ENCODE peak calls at places on chromosomes 2 and 18, in five cellular contexts. P, J, B, A and I are unnamed samples.

GRCh38 chr2:58098254-58099096 is 51.9 kb downstream of the VRK2 start:
- DNase-seq in P (no peak), J (no peak), B (no peak), A (no peak), I (no peak)

GRCh38 chr2:215479536-215480240 is 43.8 kb upstream of the FN1 start:
- DNase-seq in P (no peak), J (no peak), B (no peak), A (no peak), I (no peak)

GRCh38 chr2:178482437-178482836 is 2.2 kb downstream of the PLEKHA3 start:
- DNase-seq in P (no peak), J (no peak), B (no peak), A (no peak), I (no peak)

GRCh38 chr2:50225021-50225928 is 806.7 kb downstream of the NRXN1 start:
- DNase-seq in P (no peak), J (no peak), B (no peak), A (no peak), I (no peak)

GRCh38 chr2:207394812-207395534 is 134.8 kb upstream of the CREB1 start:
- DNase-seq in P (no peak), J (no peak), B (no peak), A (no peak), I (no peak)

GRCh38 chr2:26299488-26300092 is 46.4 kb upstream of the SELENOI start:
- DNase-seq in P (no peak), J (peak; percentile 53), B (peak; percentile 30), A (peak; percentile 33), I (no peak)

GRCh38 chr2:55511508-55512124 is 7.9 kb upstream of the CFAP36 start:
- DNase-seq in P (no peak), J (no peak), B (no peak), A (no peak), I (no peak)

GRCh38 chr2:61658841-61659780 is 121.0 kb upstream of the XPO1 start:
- DNase-seq in P (peak; percentile 31), J (no peak), B (no peak), A (no peak), I (no peak)

GRCh38 chr18:47036298-47036874 is 965 bp upstream of the ELOA2 start:
- DNase-seq in P (no peak), J (no peak), B (no peak), A (no peak), I (no peak)

DNA sequence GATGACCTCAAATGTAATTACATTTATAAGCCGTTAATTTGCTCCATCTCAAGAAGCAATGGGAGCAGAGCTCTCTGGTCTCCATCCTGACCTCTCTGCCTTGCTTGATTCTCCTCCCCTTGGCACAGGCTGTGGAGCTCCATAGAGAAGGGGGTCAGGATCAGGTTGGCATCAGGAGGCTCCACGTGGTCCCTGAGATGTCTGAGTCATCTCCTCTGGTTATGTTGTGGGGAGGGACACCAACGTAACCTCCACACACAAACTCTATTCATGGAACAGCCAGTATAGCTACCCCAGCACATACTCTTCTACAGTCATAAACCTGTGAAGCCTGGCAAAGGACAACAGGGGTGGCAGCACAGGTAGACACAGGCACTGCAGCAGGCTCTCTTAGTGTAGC is 29.0 kb downstream of the TRABD2A start:
- DNase-seq in P (no peak), J (no peak), B (no peak), A (no peak), I (no peak)
- H3K9me3 ChIP-seq in P (no peaks in the 10 kb centered on the region), J (no peaks in the 10 kb centered on the region), B (no peaks in the 10 kb centered on the region), A (no peaks in the 10 kb centered on the region), I (no peaks in the 10 kb centered on the region)

DNA sequence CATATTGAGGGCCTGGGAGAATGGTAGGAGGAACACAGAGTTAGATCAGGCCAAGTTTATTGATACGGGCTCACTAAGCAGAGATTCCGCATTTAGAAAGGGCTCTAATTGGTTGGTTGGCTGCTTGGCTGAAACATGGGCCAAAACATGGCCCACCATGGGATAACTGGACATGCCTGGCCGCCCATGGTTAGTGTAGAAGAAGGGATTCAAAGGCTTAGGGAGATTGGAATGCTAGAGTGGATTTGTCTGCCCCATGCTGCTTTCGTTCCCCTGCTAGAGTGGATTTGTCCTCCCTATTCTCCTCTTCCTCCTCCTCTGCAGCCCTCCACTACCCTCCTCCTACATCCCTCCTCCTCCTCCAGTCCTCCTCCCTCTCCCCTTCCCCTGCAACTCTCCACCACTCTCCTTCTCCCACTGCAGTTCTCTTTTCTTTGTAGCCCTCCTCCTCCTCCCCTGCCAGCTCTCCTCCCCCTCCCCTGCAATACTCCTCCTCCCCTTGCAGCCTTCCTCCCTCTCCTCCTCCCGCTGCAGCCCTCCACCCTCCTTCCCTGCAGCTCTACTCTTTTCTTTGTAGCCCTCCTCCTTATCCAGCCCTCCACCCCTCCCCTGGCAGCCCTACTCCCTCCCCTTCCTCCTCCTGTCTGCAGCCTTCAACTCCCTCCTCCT is 17.2 kb downstream of the BOK start:
- DNase-seq in P (no peak), J (no peak), B (no peak), A (no peak), I (peak; percentile 30)
- TF ChIP-seq POLR2A in P (no peak), J (no peak), B (no peak), A (no peak), I (no peak)

DNA sequence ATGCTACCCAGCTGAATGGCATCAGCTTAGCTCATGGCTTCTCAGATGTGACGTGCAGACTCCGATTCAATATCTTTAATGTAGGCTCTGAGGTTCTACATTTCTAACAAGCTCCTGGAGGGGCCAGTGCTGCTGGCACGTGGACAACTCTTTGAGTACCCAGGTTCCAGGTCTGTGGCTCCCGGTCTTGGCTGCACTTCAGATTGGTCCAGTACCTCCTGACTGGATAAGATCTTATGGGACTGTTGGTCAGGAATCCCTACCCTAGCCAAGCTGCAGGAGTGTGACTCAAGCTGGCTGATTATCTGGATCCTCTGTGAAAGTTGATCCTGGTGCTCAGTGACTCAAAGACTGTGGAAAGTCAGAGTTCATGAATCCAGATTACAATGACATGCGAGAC is 222.1 kb downstream of the ANKRD30B start:
- DNase-seq in P (no peak), J (no peak), B (no peak), A (no peak), I (no peak)
- H3K9me3 ChIP-seq in P (no peaks in the 10 kb centered on the region), J (no peaks in the 10 kb centered on the region), B (no peaks in the 10 kb centered on the region), A (no peaks in the 10 kb centered on the region), I (no peaks in the 10 kb centered on the region)

GRCh38 chr2:204917089-204917701 is 371.9 kb downstream of the PARD3B start:
- DNase-seq in P (no peak), J (no peak), B (no peak), A (no peak), I (no peak)
- TF ChIP-seq POLR2A in P (no peak), J (no peak), B (no peak), A (no peak), I (no peak)

DNA sequence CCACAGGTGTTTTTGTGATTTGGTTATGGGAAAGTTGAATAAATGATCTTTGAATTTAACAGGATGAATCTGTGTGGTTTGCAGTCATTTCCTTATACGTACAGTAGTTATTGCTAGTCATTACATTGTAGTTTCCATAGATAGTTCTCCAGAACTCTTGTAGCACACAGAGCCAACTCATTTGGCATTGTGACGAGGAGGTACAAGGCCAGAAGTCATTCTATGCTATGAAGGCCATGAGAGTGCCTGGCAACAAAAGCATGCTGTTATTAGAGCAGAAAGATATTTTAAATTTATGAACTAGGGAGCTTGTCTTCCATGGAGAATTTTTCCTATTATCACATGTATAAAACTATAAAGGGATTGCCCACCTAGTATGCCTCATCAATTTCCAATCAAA is 973.0 kb upstream of the CHAC2 start:
- DNase-seq in P (no peak), J (no peak), B (no peak), A (no peak), I (no peak)
- H3K9me3 ChIP-seq in P (peaks cover 7% of the 10 kb centered on the region), J (no peaks in the 10 kb centered on the region), B (no peaks in the 10 kb centered on the region), A (no peaks in the 10 kb centered on the region), I (no peaks in the 10 kb centered on the region)